ENCODE peak calls at places on chromosomes 16 and 17, in nine cellular contexts. One of them, this sample, is unnamed.

GRCh38 chr17:43563262-43564079 is 17.3 kb upstream of the ETV4 start:
- DNase-seq in hypothalamus: no peak
- DNase-seq in iPS DF 6.9: no peak
- DNase-seq in upper lobe of right lung: no peak
- DNase-seq in NCI-H2227 treated with DMSO at 0.1 percent for 48 hours: no peak
- DNase-seq in Kasumi-1: no peak
- DNase-seq in NCI-H1694 treated with DMSO at 0.1 percent for 48 hours: no peak
- DNase-seq in ovary: no peak
- DNase-seq in epithelial cell of esophagus: no peak
- DNase-seq in this sample: no peak

GRCh38 chr17:50210249-50211225 is 9.1 kb upstream of the COL1A1 start:
- DNase-seq in hypothalamus: no peak
- DNase-seq in iPS DF 6.9: no peak
- DNase-seq in upper lobe of right lung: no peak
- DNase-seq in NCI-H2227 treated with DMSO at 0.1 percent for 48 hours: no peak
- DNase-seq in Kasumi-1: peak; percentile 12
- DNase-seq in NCI-H1694 treated with DMSO at 0.1 percent for 48 hours: no peak
- DNase-seq in ovary: peak; percentile 93
- DNase-seq in epithelial cell of esophagus: peak; percentile 53
- DNase-seq in this sample: no peak

GRCh38 chr16:2919511-2920255 is 8.0 kb downstream of the FLYWCH1 start:
- DNase-seq in hypothalamus: peak; percentile 30
- DNase-seq in iPS DF 6.9: no peak
- DNase-seq in upper lobe of right lung: no peak
- DNase-seq in NCI-H2227 treated with DMSO at 0.1 percent for 48 hours: peak; percentile 61
- DNase-seq in Kasumi-1: peak; percentile 49
- DNase-seq in NCI-H1694 treated with DMSO at 0.1 percent for 48 hours: peak; percentile 17
- DNase-seq in ovary: peak; percentile 55
- DNase-seq in epithelial cell of esophagus: peak; percentile 67
- DNase-seq in this sample: peak; percentile 51

GRCh38 chr16:82042841-82043240 is 7.8 kb downstream of the HSD17B2 start:
- DNase-seq in hypothalamus: no peak
- DNase-seq in iPS DF 6.9: no peak
- DNase-seq in upper lobe of right lung: no peak
- DNase-seq in NCI-H2227 treated with DMSO at 0.1 percent for 48 hours: no peak
- DNase-seq in Kasumi-1: no peak
- DNase-seq in NCI-H1694 treated with DMSO at 0.1 percent for 48 hours: no peak
- DNase-seq in ovary: no peak
- DNase-seq in epithelial cell of esophagus: no peak
- DNase-seq in this sample: no peak

GRCh38 chr17:53516643-53517042 is 306.1 kb upstream of the KIF2B start:
- DNase-seq in hypothalamus: no peak
- DNase-seq in iPS DF 6.9: no peak
- DNase-seq in upper lobe of right lung: no peak
- DNase-seq in NCI-H2227 treated with DMSO at 0.1 percent for 48 hours: no peak
- DNase-seq in Kasumi-1: peak; percentile 14
- DNase-seq in NCI-H1694 treated with DMSO at 0.1 percent for 48 hours: peak; percentile 7
- DNase-seq in ovary: no peak
- DNase-seq in epithelial cell of esophagus: peak; percentile 29
- DNase-seq in this sample: no peak

GRCh38 chr16:19583665-19584300 is 28.3 kb downstream of the VPS35L start:
- DNase-seq in hypothalamus: peak; percentile 9
- DNase-seq in iPS DF 6.9: peak; percentile 33
- DNase-seq in upper lobe of right lung: no peak
- DNase-seq in NCI-H2227 treated with DMSO at 0.1 percent for 48 hours: peak; percentile 62
- DNase-seq in Kasumi-1: peak; percentile 29
- DNase-seq in NCI-H1694 treated with DMSO at 0.1 percent for 48 hours: peak; percentile 70
- DNase-seq in ovary: no peak
- DNase-seq in epithelial cell of esophagus: peak; percentile 71
- DNase-seq in this sample: peak; percentile 24

GRCh38 chr17:74379495-74380085 is 12.3 kb downstream of the GPR142 start:
- DNase-seq in hypothalamus: peak; percentile 84
- DNase-seq in iPS DF 6.9: peak; percentile 64
- DNase-seq in upper lobe of right lung: peak; percentile 96
- DNase-seq in NCI-H2227 treated with DMSO at 0.1 percent for 48 hours: peak; percentile 72
- DNase-seq in Kasumi-1: peak; percentile 90
- DNase-seq in NCI-H1694 treated with DMSO at 0.1 percent for 48 hours: peak; percentile 83
- DNase-seq in ovary: peak; percentile 91
- DNase-seq in epithelial cell of esophagus: peak; percentile 65
- DNase-seq in this sample: peak; percentile 90

GRCh38 chr17:20944014-20944905 is 98.6 kb downstream of the USP22 start:
- DNase-seq in hypothalamus: no peak
- DNase-seq in iPS DF 6.9: peak; percentile 50
- DNase-seq in upper lobe of right lung: no peak
- DNase-seq in NCI-H2227 treated with DMSO at 0.1 percent for 48 hours: no peak
- DNase-seq in Kasumi-1: no peak
- DNase-seq in NCI-H1694 treated with DMSO at 0.1 percent for 48 hours: no peak
- DNase-seq in ovary: no peak
- DNase-seq in epithelial cell of esophagus: peak; percentile 75
- DNase-seq in this sample: peak; percentile 12

GRCh38 chr16:82439678-82440293 is 187.0 kb upstream of the CDH13 start:
- DNase-seq in hypothalamus: no peak
- DNase-seq in iPS DF 6.9: no peak
- DNase-seq in upper lobe of right lung: no peak
- DNase-seq in NCI-H2227 treated with DMSO at 0.1 percent for 48 hours: no peak
- DNase-seq in Kasumi-1: no peak
- DNase-seq in NCI-H1694 treated with DMSO at 0.1 percent for 48 hours: no peak
- DNase-seq in ovary: no peak
- DNase-seq in epithelial cell of esophagus: peak; percentile 13
- DNase-seq in this sample: peak; percentile 24

GRCh38 chr17:251531-251930 is 70.1 kb upstream of the DOC2B start:
- DNase-seq in hypothalamus: no peak
- DNase-seq in iPS DF 6.9: no peak
- DNase-seq in upper lobe of right lung: peak; percentile 53
- DNase-seq in NCI-H2227 treated with DMSO at 0.1 percent for 48 hours: no peak
- DNase-seq in Kasumi-1: no peak
- DNase-seq in NCI-H1694 treated with DMSO at 0.1 percent for 48 hours: no peak
- DNase-seq in ovary: no peak
- DNase-seq in epithelial cell of esophagus: no peak
- DNase-seq in this sample: no peak

GRCh38 chr16:53266156-53266555 is 168.1 kb upstream of the RBL2 start:
- DNase-seq in hypothalamus: no peak
- DNase-seq in iPS DF 6.9: no peak
- DNase-seq in upper lobe of right lung: no peak
- DNase-seq in NCI-H2227 treated with DMSO at 0.1 percent for 48 hours: no peak
- DNase-seq in Kasumi-1: no peak
- DNase-seq in NCI-H1694 treated with DMSO at 0.1 percent for 48 hours: no peak
- DNase-seq in ovary: no peak
- DNase-seq in epithelial cell of esophagus: no peak
- DNase-seq in this sample: no peak

GRCh38 chr17:8499614-8500013 is 63.9 kb downstream of the NDEL1 start:
- DNase-seq in hypothalamus: no peak
- DNase-seq in iPS DF 6.9: no peak
- DNase-seq in upper lobe of right lung: peak; percentile 3
- DNase-seq in NCI-H2227 treated with DMSO at 0.1 percent for 48 hours: no peak
- DNase-seq in Kasumi-1: no peak
- DNase-seq in NCI-H1694 treated with DMSO at 0.1 percent for 48 hours: no peak
- DNase-seq in ovary: no peak
- DNase-seq in epithelial cell of esophagus: no peak
- DNase-seq in this sample: no peak

GRCh38 chr16:88062341-88062861 is 111.2 kb downstream of the BANP start:
- DNase-seq in hypothalamus: no peak
- DNase-seq in iPS DF 6.9: no peak
- DNase-seq in upper lobe of right lung: no peak
- DNase-seq in NCI-H2227 treated with DMSO at 0.1 percent for 48 hours: no peak
- DNase-seq in Kasumi-1: no peak
- DNase-seq in NCI-H1694 treated with DMSO at 0.1 percent for 48 hours: peak; percentile 2
- DNase-seq in ovary: peak; percentile 42
- DNase-seq in epithelial cell of esophagus: no peak
- DNase-seq in this sample: no peak

GRCh38 chr17:45426561-45426960 is 6.1 kb downstream of the ARHGAP27 start:
- DNase-seq in hypothalamus: no peak
- DNase-seq in iPS DF 6.9: no peak
- DNase-seq in upper lobe of right lung: no peak
- DNase-seq in NCI-H2227 treated with DMSO at 0.1 percent for 48 hours: no peak
- DNase-seq in Kasumi-1: no peak
- DNase-seq in NCI-H1694 treated with DMSO at 0.1 percent for 48 hours: no peak
- DNase-seq in ovary: no peak
- DNase-seq in epithelial cell of esophagus: no peak
- DNase-seq in this sample: no peak

GRCh38 chr17:57569860-57570259 is 175.2 kb downstream of the CCDC182 start:
- DNase-seq in hypothalamus: no peak
- DNase-seq in iPS DF 6.9: no peak
- DNase-seq in upper lobe of right lung: no peak
- DNase-seq in NCI-H2227 treated with DMSO at 0.1 percent for 48 hours: no peak
- DNase-seq in Kasumi-1: no peak
- DNase-seq in NCI-H1694 treated with DMSO at 0.1 percent for 48 hours: no peak
- DNase-seq in ovary: no peak
- DNase-seq in epithelial cell of esophagus: no peak
- DNase-seq in this sample: no peak

GRCh38 chr17:13230350-13230900 is 212.6 kb upstream of the ELAC2 start:
- DNase-seq in hypothalamus: no peak
- DNase-seq in iPS DF 6.9: no peak
- DNase-seq in upper lobe of right lung: no peak
- DNase-seq in NCI-H2227 treated with DMSO at 0.1 percent for 48 hours: no peak
- DNase-seq in Kasumi-1: no peak
- DNase-seq in NCI-H1694 treated with DMSO at 0.1 percent for 48 hours: no peak
- DNase-seq in ovary: no peak
- DNase-seq in epithelial cell of esophagus: no peak
- DNase-seq in this sample: no peak

GRCh38 chr17:44906010-44906646 is 6.9 kb upstream of the EFTUD2 start:
- DNase-seq in hypothalamus: no peak
- DNase-seq in iPS DF 6.9: no peak
- DNase-seq in upper lobe of right lung: no peak
- DNase-seq in NCI-H2227 treated with DMSO at 0.1 percent for 48 hours: no peak
- DNase-seq in Kasumi-1: peak; percentile 10
- DNase-seq in NCI-H1694 treated with DMSO at 0.1 percent for 48 hours: no peak
- DNase-seq in ovary: no peak
- DNase-seq in epithelial cell of esophagus: peak; percentile 68
- DNase-seq in this sample: no peak

GRCh38 chr16:65414284-65414984 is 292.6 kb upstream of the CDH11 start:
- DNase-seq in hypothalamus: no peak
- DNase-seq in iPS DF 6.9: no peak
- DNase-seq in upper lobe of right lung: no peak
- DNase-seq in NCI-H2227 treated with DMSO at 0.1 percent for 48 hours: no peak
- DNase-seq in Kasumi-1: no peak
- DNase-seq in NCI-H1694 treated with DMSO at 0.1 percent for 48 hours: no peak
- DNase-seq in ovary: no peak
- DNase-seq in epithelial cell of esophagus: peak; percentile 87
- DNase-seq in this sample: no peak

GRCh38 chr17:57649731-57650484 is 95.2 kb downstream of the CCDC182 start:
- DNase-seq in hypothalamus: no peak
- DNase-seq in iPS DF 6.9: no peak
- DNase-seq in upper lobe of right lung: no peak
- DNase-seq in NCI-H2227 treated with DMSO at 0.1 percent for 48 hours: no peak
- DNase-seq in Kasumi-1: no peak
- DNase-seq in NCI-H1694 treated with DMSO at 0.1 percent for 48 hours: no peak
- DNase-seq in ovary: no peak
- DNase-seq in epithelial cell of esophagus: peak; percentile 31
- DNase-seq in this sample: no peak

GRCh38 chr17:62017912-62018311 is 47.2 kb downstream of the MED13 start:
- DNase-seq in hypothalamus: no peak
- DNase-seq in iPS DF 6.9: no peak
- DNase-seq in upper lobe of right lung: no peak
- DNase-seq in NCI-H2227 treated with DMSO at 0.1 percent for 48 hours: no peak
- DNase-seq in Kasumi-1: no peak
- DNase-seq in NCI-H1694 treated with DMSO at 0.1 percent for 48 hours: no peak
- DNase-seq in ovary: no peak
- DNase-seq in epithelial cell of esophagus: peak; percentile 2
- DNase-seq in this sample: no peak

GRCh38 chr16:81610144-81610842 is 165.7 kb downstream of the CMIP start:
- DNase-seq in hypothalamus: peak; percentile 78
- DNase-seq in iPS DF 6.9: no peak
- DNase-seq in upper lobe of right lung: peak; percentile 73
- DNase-seq in NCI-H2227 treated with DMSO at 0.1 percent for 48 hours: no peak
- DNase-seq in Kasumi-1: no peak
- DNase-seq in NCI-H1694 treated with DMSO at 0.1 percent for 48 hours: no peak
- DNase-seq in ovary: peak; percentile 70
- DNase-seq in epithelial cell of esophagus: peak; percentile 24
- DNase-seq in this sample: no peak

GRCh38 chr17:81888988-81889595 is 2.3 kb downstream of the ALYREF start:
- DNase-seq in hypothalamus: no peak
- DNase-seq in iPS DF 6.9: no peak
- DNase-seq in upper lobe of right lung: no peak
- DNase-seq in NCI-H2227 treated with DMSO at 0.1 percent for 48 hours: no peak
- DNase-seq in Kasumi-1: no peak
- DNase-seq in NCI-H1694 treated with DMSO at 0.1 percent for 48 hours: no peak
- DNase-seq in ovary: no peak
- DNase-seq in epithelial cell of esophagus: no peak
- DNase-seq in this sample: no peak

GRCh38 chr16:21964353-21964752 is 11.2 kb downstream of the UQCRC2 start:
- DNase-seq in hypothalamus: no peak
- DNase-seq in iPS DF 6.9: no peak
- DNase-seq in upper lobe of right lung: no peak
- DNase-seq in NCI-H2227 treated with DMSO at 0.1 percent for 48 hours: no peak
- DNase-seq in Kasumi-1: no peak
- DNase-seq in NCI-H1694 treated with DMSO at 0.1 percent for 48 hours: no peak
- DNase-seq in ovary: no peak
- DNase-seq in epithelial cell of esophagus: no peak
- DNase-seq in this sample: no peak

GRCh38 chr16:67648088-67648763 is 3.3 kb downstream of the CARMIL2 start:
- DNase-seq in hypothalamus: no peak
- DNase-seq in iPS DF 6.9: no peak
- DNase-seq in upper lobe of right lung: no peak
- DNase-seq in NCI-H2227 treated with DMSO at 0.1 percent for 48 hours: no peak
- DNase-seq in Kasumi-1: no peak
- DNase-seq in NCI-H1694 treated with DMSO at 0.1 percent for 48 hours: no peak
- DNase-seq in ovary: no peak
- DNase-seq in epithelial cell of esophagus: no peak
- DNase-seq in this sample: peak; percentile 34

GRCh38 chr17:27871407-27871806 is 21.8 kb downstream of the LYRM9 start:
- DNase-seq in hypothalamus: no peak
- DNase-seq in iPS DF 6.9: no peak
- DNase-seq in upper lobe of right lung: no peak
- DNase-seq in NCI-H2227 treated with DMSO at 0.1 percent for 48 hours: no peak
- DNase-seq in Kasumi-1: no peak
- DNase-seq in NCI-H1694 treated with DMSO at 0.1 percent for 48 hours: no peak
- DNase-seq in ovary: no peak
- DNase-seq in epithelial cell of esophagus: no peak
- DNase-seq in this sample: no peak

GRCh38 chr17:27553019-27553511 is 77.9 kb upstream of the LGALS9 start:
- DNase-seq in hypothalamus: no peak
- DNase-seq in iPS DF 6.9: no peak
- DNase-seq in upper lobe of right lung: peak; percentile 69
- DNase-seq in NCI-H2227 treated with DMSO at 0.1 percent for 48 hours: no peak
- DNase-seq in Kasumi-1: no peak
- DNase-seq in NCI-H1694 treated with DMSO at 0.1 percent for 48 hours: no peak
- DNase-seq in ovary: no peak
- DNase-seq in epithelial cell of esophagus: peak; percentile 75
- DNase-seq in this sample: no peak

GRCh38 chr17:357634-358033 is 5.0 kb upstream of the RPH3AL start:
- DNase-seq in hypothalamus: no peak
- DNase-seq in iPS DF 6.9: no peak
- DNase-seq in upper lobe of right lung: peak; percentile 53
- DNase-seq in NCI-H2227 treated with DMSO at 0.1 percent for 48 hours: no peak
- DNase-seq in Kasumi-1: no peak
- DNase-seq in NCI-H1694 treated with DMSO at 0.1 percent for 48 hours: no peak
- DNase-seq in ovary: no peak
- DNase-seq in epithelial cell of esophagus: no peak
- DNase-seq in this sample: no peak

GRCh38 chr16:76389126-76389525 is 111.9 kb downstream of the CNTNAP4 start:
- DNase-seq in hypothalamus: no peak
- DNase-seq in iPS DF 6.9: no peak
- DNase-seq in upper lobe of right lung: no peak
- DNase-seq in NCI-H2227 treated with DMSO at 0.1 percent for 48 hours: no peak
- DNase-seq in Kasumi-1: no peak
- DNase-seq in NCI-H1694 treated with DMSO at 0.1 percent for 48 hours: no peak
- DNase-seq in ovary: no peak
- DNase-seq in epithelial cell of esophagus: peak; percentile 63
- DNase-seq in this sample: no peak

GRCh38 chr17:17351901-17352781 is 49.0 kb downstream of the NT5M start:
- DNase-seq in hypothalamus: peak; percentile 11
- DNase-seq in iPS DF 6.9: no peak
- DNase-seq in upper lobe of right lung: peak; percentile 65
- DNase-seq in NCI-H2227 treated with DMSO at 0.1 percent for 48 hours: no peak
- DNase-seq in Kasumi-1: no peak
- DNase-seq in NCI-H1694 treated with DMSO at 0.1 percent for 48 hours: no peak
- DNase-seq in ovary: peak; percentile 53
- DNase-seq in epithelial cell of esophagus: no peak
- DNase-seq in this sample: no peak

GRCh38 chr16:56389554-56389953 is 35.8 kb downstream of the AMFR start:
- DNase-seq in hypothalamus: no peak
- DNase-seq in iPS DF 6.9: no peak
- DNase-seq in upper lobe of right lung: no peak
- DNase-seq in NCI-H2227 treated with DMSO at 0.1 percent for 48 hours: no peak
- DNase-seq in Kasumi-1: no peak
- DNase-seq in NCI-H1694 treated with DMSO at 0.1 percent for 48 hours: no peak
- DNase-seq in ovary: no peak
- DNase-seq in epithelial cell of esophagus: peak; percentile 86
- DNase-seq in this sample: no peak

GRCh38 chr17:57699751-57700186 is 45.3 kb downstream of the CCDC182 start:
- DNase-seq in hypothalamus: no peak
- DNase-seq in iPS DF 6.9: no peak
- DNase-seq in upper lobe of right lung: no peak
- DNase-seq in NCI-H2227 treated with DMSO at 0.1 percent for 48 hours: no peak
- DNase-seq in Kasumi-1: no peak
- DNase-seq in NCI-H1694 treated with DMSO at 0.1 percent for 48 hours: no peak
- DNase-seq in ovary: no peak
- DNase-seq in epithelial cell of esophagus: no peak
- DNase-seq in this sample: no peak